ENCODE peak calls at places on chromosome 20, in six cellular contexts. M is HepG2, L is tibial nerve, N is uterus, B is heart left ventricle, S is ovary. D is an unnamed sample.

GRCh38 chr20:37828584-37829527 is 74.1 kb upstream of the VSTM2L start:
- DNase-seq in M (no peak), N (no peak), B (no peak), S (no peak), L (no peak), D (no peak)

GRCh38 chr20:2585811-2586210 is 49.4 kb downstream of the TMC2 start:
- DNase-seq in B (no peak), L (no peak), M (no peak), S (no peak), N (no peak), D (no peak)

GRCh38 chr20:32050851-32051556 is 1.0 kb upstream of the HCK start:
- DNase-seq in M (no peak), S (no peak), N (no peak), B (peak; percentile 73), L (no peak), D (no peak)

GRCh38 chr20:61599061-61599930 is 347.2 kb downstream of the CDH4 start:
- DNase-seq in S (no peak), L (no peak), M (no peak), B (no peak), N (no peak), D (no peak)

GRCh38 chr20:2114560-2114959 is 12.9 kb downstream of the STK35 start:
- DNase-seq in B (no peak), N (no peak), S (no peak), L (no peak), M (no peak), D (no peak)

GRCh38 chr20:58389324-58389967 is 417 bp downstream of the VAPB start:
- DNase-seq in S (no peak), M (peak; percentile 26), N (no peak), L (peak; percentile 8), B (no peak), D (no peak)

GRCh38 chr20:48292806-48293205 is 507.5 kb upstream of the SULF2 start:
- DNase-seq in B (no peak), S (no peak), M (no peak), N (no peak), L (no peak), D (no peak)

GRCh38 chr20:53597085-53597482 is 3.4 kb upstream of the ZNF217 start:
- DNase-seq in S (no peak), L (no peak), B (no peak), M (peak; percentile 53), N (no peak), D (peak; percentile 69)

GRCh38 chr20:478949-479429 is 16.7 kb upstream of the TBC1D20 start:
- DNase-seq in S (no peak), B (no peak), M (peak; percentile 84), N (no peak), L (peak; percentile 63), D (peak; percentile 39)

GRCh38 chr20:11521831-11522230 is 395.9 kb upstream of the BTBD3 start:
- DNase-seq in L (no peak), B (no peak), M (no peak), S (no peak), N (no peak), D (no peak)
- TF ChIP-seq POLR2A in L (no peak), B (no peak), M (no peak), S (no peak), N (no peak), D (no peak)

DNA sequence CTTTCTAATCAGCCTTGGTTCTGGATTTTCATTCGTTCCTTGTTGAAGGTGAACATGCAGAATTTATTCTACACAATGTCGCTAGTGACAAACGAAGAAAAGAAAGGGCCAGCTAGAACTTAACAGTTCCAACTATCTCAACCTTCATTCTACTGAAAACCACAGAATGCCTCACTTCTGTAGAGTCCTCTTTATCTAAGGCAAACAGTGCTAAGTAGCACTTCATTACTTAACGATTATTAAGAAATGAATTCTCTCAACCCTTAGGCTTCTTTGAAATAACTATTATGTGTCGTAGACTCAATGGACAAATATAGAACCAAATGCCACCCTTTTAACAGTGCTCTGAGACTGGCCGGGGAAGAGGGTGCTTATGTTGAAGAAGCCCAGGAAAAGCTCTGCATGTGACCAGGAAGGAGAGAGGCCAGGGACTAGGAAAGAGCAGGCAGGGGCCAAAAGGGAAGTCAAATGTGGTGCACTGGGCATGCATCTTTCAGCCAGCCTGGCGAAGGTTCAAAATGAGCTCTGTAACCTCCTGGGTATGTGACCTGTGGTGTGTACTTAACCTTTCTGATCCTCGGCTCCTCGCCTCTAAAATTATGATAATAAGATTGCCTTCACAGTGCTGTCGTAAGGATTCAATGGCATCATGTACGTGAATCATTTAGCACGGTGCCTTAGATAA is 55.4 kb upstream of the BMP2 start:
- DNase-seq in L (no peak), S (no peak), M (no peak), N (no peak), B (no peak), D (no peak)
- H3K27ac ChIP-seq in L (no peak overlapping the region), S (no peak overlapping the region), M (no peak overlapping the region), N (no peak overlapping the region), B (no peak overlapping the region), D (no peak overlapping the region)

DNA sequence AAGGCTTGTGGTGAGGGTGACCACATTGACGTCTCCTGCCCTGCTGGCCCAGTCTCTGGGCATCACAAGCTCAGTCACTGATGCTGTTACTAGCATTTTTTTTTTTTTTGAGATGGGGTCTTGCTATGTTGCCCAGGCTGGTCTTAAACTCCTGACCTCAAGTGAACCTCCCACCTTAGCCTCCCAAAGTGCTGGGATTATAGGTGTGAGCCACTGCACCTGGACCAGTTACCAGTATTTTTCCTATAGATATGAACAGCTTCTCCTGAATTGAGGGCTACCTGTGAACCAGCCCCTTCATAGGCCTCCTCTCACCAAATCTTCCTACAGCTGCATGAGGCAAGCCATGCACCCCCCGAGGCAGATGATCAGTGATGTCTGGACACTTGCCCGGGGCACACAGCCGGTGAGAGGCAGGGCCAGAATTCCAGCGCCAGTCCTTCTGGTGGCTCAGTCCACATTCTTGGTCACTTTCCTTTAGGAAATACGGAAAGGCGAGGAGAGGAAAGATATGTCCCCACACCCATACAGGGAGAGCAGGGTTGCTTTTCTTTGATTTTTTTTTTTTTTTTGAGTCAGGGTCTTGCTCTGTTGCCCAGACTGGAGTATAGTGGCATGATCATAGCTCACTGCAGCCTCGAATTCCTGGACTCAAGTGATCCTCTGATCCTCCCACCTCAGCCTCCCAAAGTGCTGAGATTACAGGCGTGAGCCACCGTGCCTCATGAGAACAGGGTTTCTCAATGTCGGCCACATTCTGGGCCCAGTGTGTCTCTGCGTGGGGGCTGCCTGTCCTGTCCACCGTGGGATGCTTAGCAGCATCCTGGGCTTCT is 50.7 kb downstream of the UBE2V1 start:
- DNase-seq in S (no peak), L (no peak), B (no peak), M (no peak), N (no peak), D (no peak)
- H3K27me3 ChIP-seq in S (no peaks in the 10 kb centered on the region), L (no peaks in the 10 kb centered on the region), B (no peaks in the 10 kb centered on the region), M (peaks cover 33% of the 10 kb centered on the region), N (no peaks in the 10 kb centered on the region), D (no peaks in the 10 kb centered on the region)

GRCh38 chr20:62925420-62926228 is 681 bp downstream of the DIDO1 start:
- DNase-seq in L (no peak), S (no peak), M (no peak), N (no peak), B (peak; percentile 41), D (no peak)
- TF ChIP-seq POLR2A in L (no peak), S (no peak), M (no peak), N (no peak), B (no peak), D (no peak)

DNA sequence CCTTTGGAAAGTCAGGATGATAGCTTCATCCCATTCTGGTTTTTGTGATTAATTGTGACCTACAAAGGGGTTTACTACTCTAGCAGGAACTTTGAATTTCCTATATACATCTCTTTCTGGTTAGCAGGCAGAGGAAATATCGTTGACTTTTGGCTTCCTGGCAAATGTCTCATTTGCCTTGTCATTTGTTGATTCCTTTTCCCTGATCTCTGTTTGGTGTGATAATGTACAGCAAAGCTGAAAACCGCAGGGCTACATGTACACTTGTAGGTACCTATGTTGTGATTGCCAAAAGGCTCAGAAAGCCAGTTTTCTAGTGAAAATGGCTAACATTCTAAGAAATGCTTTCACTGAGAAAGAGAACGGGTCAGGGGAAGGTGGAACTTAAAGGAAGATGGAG is 44.3 kb downstream of the TOP1 start:
- DNase-seq in N (no peak), S (no peak), L (no peak), M (no peak), B (no peak), D (no peak)
- H3K27ac ChIP-seq in N (peak overlapping the region; percentile 40), S (no peak overlapping the region), L (no peak overlapping the region), M (no peak overlapping the region), B (no peak overlapping the region), D (no peak overlapping the region)